ENCODE peak calls at places on chromosomes 5 and 9, in five cellular contexts. F is colonic mucosa, L is gastrocnemius medialis, R is prostate gland, O is IMR-90. E is an unnamed sample. For H3K4me1, the result is how much of the 10 kb centered on the place peaks cover.

GRCh38 chr5:133848306-133848924 is 120.0 kb downstream of the C5orf15 start:
- DNase-seq in R (no peak), F (no peak), O (no peak), L (no peak), E (no peak)

GRCh38 chr5:131548190-131548589 is 86.8 kb downstream of the RAPGEF6 start:
- DNase-seq in F (no peak), O (no peak), R (no peak), L (no peak), E (no peak)

GRCh38 chr5:168072665-168073064 is 218.8 kb upstream of the WWC1 start:
- DNase-seq in F (no peak), L (no peak), O (no peak), R (no peak), E (no peak)

GRCh38 chr9:7777776-7778175 is 21.8 kb downstream of the DMAC1 start:
- DNase-seq in O (no peak), F (no peak), R (no peak), L (no peak), E (no peak)

GRCh38 chr9:85278769-85279168 is 463.0 kb downstream of the AGTPBP1 start:
- DNase-seq in R (no peak), F (no peak), O (no peak), L (no peak), E (no peak)

GRCh38 chr9:16207161-16207560 is 654.3 kb downstream of the CCDC171 start:
- DNase-seq in R (no peak), O (peak), L (no peak), F (no peak), E (no peak)

GRCh38 chr9:92807031-92807756 is 42.6 kb upstream of the BICD2 start:
- DNase-seq in L (no peak), R (no peak), O (no peak), F (no peak), E (no peak)

GRCh38 chr9:132901859-132902831 is 23.4 kb downstream of the SPACA9 start:
- DNase-seq in F (peak), R (peak), L (no peak), O (peak), E (peak)

GRCh38 chr9:95197692-95198271 is 119.7 kb downstream of the FANCC start:
- DNase-seq in R (peak), L (no peak), O (peak), F (no peak), E (no peak)

GRCh38 chr5:83767409-83767992 is 46.8 kb upstream of the HAPLN1 start:
- DNase-seq in R (no peak), O (no peak), L (no peak), F (no peak), E (no peak)

GRCh38 chr9:116499986-116500871 is 186.9 kb upstream of the TRIM32 start:
- DNase-seq in F (no peak), R (no peak), O (peak), L (no peak), E (no peak)

GRCh38 chr5:72552041-72552557 is 44.9 kb upstream of the ZNF366 start:
- DNase-seq in L (no peak), F (no peak), R (no peak), O (peak), E (no peak)

GRCh38 chr5:113526421-113526820 is 12.9 kb downstream of the YTHDC2 start:
- DNase-seq in O (no peak), R (no peak), F (no peak), L (no peak), E (no peak)

GRCh38 chr5:117095803-117096332 is 521.2 kb upstream of the SEMA6A start:
- DNase-seq in L (no peak), R (no peak), F (no peak), O (no peak), E (no peak)

GRCh38 chr5:65790371-65791163 is 68.6 kb downstream of the NLN start:
- DNase-seq in F (no peak), L (no peak), R (no peak), O (no peak), E (no peak)

GRCh38 chr5:6827815-6828214 is 114.6 kb downstream of the TENT4A start:
- DNase-seq in R (no peak), O (no peak), L (no peak), F (no peak), E (peak)

GRCh38 chr9:32251539-32251938 is 132.9 kb upstream of the ACO1 start:
- DNase-seq in L (no peak), R (peak), O (peak), F (peak), E (peak)

GRCh38 chr5:39072915-39073758 is 1.1 kb downstream of the RICTOR start:
- DNase-seq in F (peak), O (peak), L (peak), R (peak), E (peak)

GRCh38 chr5:150640311-150641005 is at the start of gene SYNPO:
- DNase-seq in O (peak), F (peak), R (peak), L (peak), E (no peak)

GRCh38 chr5:146647656-146648199 is 131.7 kb upstream of the GPR151 start:
- DNase-seq in L (no peak), F (no peak), R (no peak), O (no peak), E (no peak)

GRCh38 chr5:1737790-1738405 is 61.7 kb downstream of the MRPL36 start:
- DNase-seq in R (no peak), L (no peak), F (no peak), O (peak), E (no peak)

GRCh38 chr5:102223542-102224444 is 72.3 kb downstream of the SLCO4C1 start:
- DNase-seq in F (no peak), L (no peak), R (no peak), O (peak), E (no peak)

GRCh38 chr5:173326501-173326960 is 1.7 kb downstream of the STC2 start:
- DNase-seq in O (peak), R (no peak), F (no peak), L (no peak), E (no peak)

GRCh38 chr9:137044502-137045177 is 1.3 kb downstream of the NPDC1 start:
- DNase-seq in R (no peak), F (peak), O (no peak), L (no peak), E (no peak)

GRCh38 chr9:137041134-137041533 is 4.8 kb downstream of the NPDC1 start:
- DNase-seq in R (no peak), O (no peak), F (no peak), L (no peak), E (no peak)

GRCh38 chr9:137044042-137044441 is 1.9 kb downstream of the NPDC1 start:
- DNase-seq in R (no peak), F (no peak), L (no peak), O (no peak), E (no peak)

GRCh38 chr9:137045294-137046093 is 483 bp downstream of the NPDC1 start:
- DNase-seq in F (peak), O (peak), L (no peak), R (no peak), E (no peak)

GRCh38 chr9:137042751-137043727 is 2.9 kb downstream of the NPDC1 start:
- DNase-seq in R (no peak), O (no peak), F (no peak), L (no peak), E (no peak)
- H3K4me3 ChIP-seq in R (no peak), O (no peak), F (no peak), L (no peak), E (no peak)

GRCh38 chr9:129849901-129850300 is 14.6 kb downstream of the USP20 start:
- DNase-seq in O (peak), L (no peak), F (no peak), R (no peak), E (no peak)
- H3K4me1 ChIP-seq in O (under half), L (under half), F (under half), R (under half), E (under half)

GRCh38 chr5:154166901-154167791 is 23.4 kb upstream of the GALNT10 start:
- DNase-seq in O (no peak), F (no peak), R (no peak), L (no peak), E (no peak)
- H3K4me3 ChIP-seq in O (no peak), F (no peak), R (no peak), L (no peak), E (no peak)

GRCh38 chr9:87602933-87603643 is 105.4 kb downstream of the DAPK1 start:
- DNase-seq in R (no peak), O (no peak), L (no peak), F (no peak), E (no peak)
- H3K4me1 ChIP-seq in R (under half), O (under half), L (under half), F (under half), E (under half)

GRCh38 chr5:111231053-111231586 is 6.9 kb downstream of the CAMK4 start:
- DNase-seq in R (no peak), L (no peak), O (no peak), F (no peak), E (no peak)
- H3K4me3 ChIP-seq in R (no peak), L (no peak), O (no peak), F (no peak), E (peak)

GRCh38 chr9:75146229-75146628 is 57.9 kb downstream of the OSTF1 start:
- DNase-seq in F (no peak), R (no peak), O (peak), L (no peak), E (no peak)

GRCh38 chr9:75149841-75150241 is 61.5 kb downstream of the OSTF1 start:
- DNase-seq in F (no peak), R (no peak), L (no peak), O (no peak), E (no peak)

GRCh38 chr9:75150512-75150911 is 62.2 kb downstream of the OSTF1 start:
- DNase-seq in F (no peak), O (no peak), L (no peak), R (no peak), E (no peak)

GRCh38 chr9:75148551-75148950 is 60.2 kb downstream of the OSTF1 start:
- DNase-seq in R (no peak), O (peak), F (no peak), L (no peak), E (no peak)

GRCh38 chr9:75147638-75148037 is 59.3 kb downstream of the OSTF1 start:
- DNase-seq in F (no peak), O (peak), R (no peak), L (no peak), E (no peak)
- H3K4me1 ChIP-seq in F (under half), O (under half), R (under half), L (under half), E (half or more)

E was measured in effector memory CD4-positive, alpha-beta T cell.